ENCODE peak calls at places on chromosomes 6 and 20, in seven cellular contexts. L, G, T, I, F, N and J are unnamed samples.

GRCh38 chr20:43583982-43584432 is 6.7 kb upstream of the IFT52 start:
- DNase-seq in L (peak), G (peak), T (no peak), I (peak), F (no peak), N (peak), J (no peak)

GRCh38 chr6:36848658-36849441 is 9.6 kb upstream of the CPNE5 start:
- DNase-seq in L (peak), G (no peak), T (peak), I (no peak), F (peak), N (no peak), J (no peak)

GRCh38 chr6:169224185-169224695 is 29.4 kb downstream of the THBS2 start:
- DNase-seq in L (no peak), G (no peak), T (no peak), I (no peak), F (no peak), N (no peak), J (no peak)

GRCh38 chr6:109526905-109527628 is 44.0 kb upstream of the ZBTB24 start:
- DNase-seq in L (no peak), G (no peak), T (peak), I (peak), F (peak), N (peak), J (peak)

GRCh38 chr20:61411743-61412142 is 159.7 kb downstream of the CDH4 start:
- DNase-seq in L (no peak), G (no peak), T (no peak), I (no peak), F (no peak), N (no peak), J (no peak)

GRCh38 chr6:126180585-126180984 is 159.3 kb upstream of the CENPW start:
- DNase-seq in L (no peak), G (peak), T (no peak), I (no peak), F (no peak), N (peak), J (no peak)

GRCh38 chr6:170266061-170266825 is 24.6 kb downstream of the DLL1 start:
- DNase-seq in L (peak), G (no peak), T (no peak), I (no peak), F (no peak), N (no peak), J (no peak)

GRCh38 chr6:21750479-21751018 is 157.0 kb downstream of the SOX4 start:
- DNase-seq in L (no peak), G (no peak), T (no peak), I (no peak), F (no peak), N (no peak), J (no peak)

GRCh38 chr6:84061613-84062398 is 28.2 kb downstream of the MRAP2 start:
- DNase-seq in L (no peak), G (no peak), T (no peak), I (no peak), F (no peak), N (no peak), J (no peak)

GRCh38 chr6:139533573-139534471 is 159.4 kb upstream of the CITED2 start:
- DNase-seq in L (peak), G (peak), T (no peak), I (no peak), F (no peak), N (peak), J (no peak)

GRCh38 chr6:159700970-159701369 is 7.9 kb upstream of the SOD2 start:
- DNase-seq in L (no peak), G (no peak), T (no peak), I (no peak), F (no peak), N (no peak), J (no peak)

DNA sequence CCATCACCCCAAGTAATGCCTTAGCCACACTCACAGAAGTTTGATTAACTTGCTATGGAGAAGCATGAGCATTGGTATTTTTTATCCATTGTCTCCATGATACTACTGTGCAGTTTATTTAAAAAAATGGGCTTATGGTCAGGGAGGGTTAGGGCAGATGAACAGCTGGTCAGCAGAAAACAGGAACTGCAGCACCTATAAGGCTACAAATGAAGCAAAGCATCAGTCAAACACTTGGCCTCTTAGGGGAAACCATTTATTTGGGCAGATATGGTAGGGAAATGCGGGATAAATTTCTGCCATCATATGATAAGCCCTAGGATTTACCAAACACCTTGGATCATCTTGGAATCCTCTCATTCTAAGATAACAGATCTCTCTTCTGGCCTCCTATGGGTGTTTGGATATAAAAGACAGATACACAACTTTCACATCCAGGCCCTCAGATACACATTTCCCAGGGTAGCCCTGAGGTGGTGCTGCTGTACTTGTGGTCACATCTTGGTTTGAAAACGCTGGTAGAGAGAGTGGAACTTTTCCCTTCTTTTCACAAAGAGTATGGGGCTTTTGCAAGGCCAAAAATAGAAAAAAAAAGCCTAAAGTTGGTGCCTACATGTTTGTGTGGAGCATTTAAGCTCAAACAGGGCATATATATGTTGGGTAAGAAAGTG is 42.8 kb upstream of the AHI1 start:
- DNase-seq in L (no peak), G (no peak), T (no peak), I (no peak), F (no peak), N (no peak), J (no peak)
- TF ChIP-seq CTCF in L (no peak), G (peak), T (no peak), I (peak), F (no peak), N (no peak), J (no peak)

GRCh38 chr20:16212790-16213189 is 360.5 kb downstream of the KIF16B start:
- DNase-seq in L (no peak), G (no peak), T (no peak), I (no peak), F (no peak), N (no peak), J (no peak)
- TF ChIP-seq CTCF in L (no peak), G (no peak), T (no peak), I (no peak), F (no peak), N (no peak), J (no peak)

GRCh38 chr6:69867075-69867911 is 937 bp downstream of the COL19A1 start:
- DNase-seq in L (peak), G (no peak), T (peak), I (peak), F (peak), N (no peak), J (peak)
- TF ChIP-seq CTCF in L (no peak), G (peak), T (no peak), I (peak), F (no peak), N (peak), J (peak)

DNA sequence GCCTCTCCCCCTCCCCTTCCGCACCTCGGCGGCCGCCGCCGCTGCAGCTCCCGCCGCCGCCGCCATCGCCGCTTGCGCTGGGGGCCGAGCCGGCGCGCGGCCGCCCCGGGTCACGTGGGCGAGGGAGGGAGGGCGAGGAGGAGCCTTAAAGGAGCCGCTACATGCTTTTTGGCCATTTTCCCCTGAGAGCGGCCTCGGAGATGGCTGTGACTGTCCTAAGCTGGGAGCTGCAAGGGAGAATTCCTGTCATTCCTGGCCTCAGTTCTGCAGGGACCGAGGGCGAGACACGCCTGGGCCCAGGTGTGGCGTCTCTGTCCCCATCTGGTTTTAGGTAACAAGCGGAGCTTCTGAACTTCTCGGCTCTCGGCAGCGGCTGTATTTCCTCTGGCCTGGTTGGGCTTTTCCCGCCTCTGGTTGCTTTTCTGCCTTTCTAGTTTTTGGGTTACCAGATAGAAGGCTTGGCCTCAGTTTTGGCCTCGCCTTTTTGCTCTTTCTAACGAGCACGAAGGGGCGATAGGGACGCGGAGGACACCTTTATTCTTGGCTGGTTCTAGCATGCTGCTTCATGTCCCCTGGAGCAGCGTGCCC is at the start of gene EHMT2:
- DNase-seq in L (peak), G (no peak), T (peak), I (peak), F (peak), N (no peak), J (peak)
- TF ChIP-seq CTCF in L (no peak), G (no peak), T (no peak), I (no peak), F (no peak), N (no peak), J (peak)

GRCh38 chr6:55175778-55176084 is 1.4 kb downstream of the HCRTR2 start:
- DNase-seq in L (no peak), G (no peak), T (no peak), I (no peak), F (no peak), N (no peak), J (no peak)
- TF ChIP-seq CTCF in L (no peak), G (no peak), T (no peak), I (no peak), F (no peak), N (no peak), J (no peak)

DNA sequence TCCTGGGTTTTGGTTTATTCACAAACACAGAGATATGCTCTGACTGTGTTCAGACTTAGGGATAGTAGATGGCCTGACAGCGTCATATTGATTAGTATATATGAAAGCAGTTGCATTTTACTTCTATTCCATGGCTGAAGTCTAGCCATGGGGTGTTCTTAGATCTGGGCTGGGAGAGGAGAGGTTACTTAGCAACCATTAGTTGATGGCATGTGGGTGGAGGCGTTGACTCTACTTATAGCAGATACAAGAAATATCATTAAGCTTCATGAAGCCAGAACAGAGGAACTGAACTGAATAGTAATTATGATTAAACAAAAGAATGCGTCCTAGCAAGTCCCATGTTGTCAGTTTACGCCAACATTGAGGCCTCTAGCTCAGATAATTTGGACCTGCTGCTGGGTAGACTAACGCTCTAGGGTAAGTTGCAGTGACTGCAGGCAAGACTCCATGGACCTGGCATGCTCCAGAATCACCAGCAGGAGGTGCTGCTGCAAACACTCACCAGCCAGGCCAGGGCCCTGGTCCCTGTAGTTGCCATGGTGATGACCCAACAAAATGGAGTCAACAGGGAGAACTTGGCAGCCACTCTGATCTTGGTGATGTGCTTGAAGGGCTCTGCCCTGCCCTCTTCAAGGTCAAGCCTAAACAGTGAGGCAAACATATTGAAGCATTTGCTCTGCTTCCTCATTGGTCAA is 477.4 kb downstream of the PREX1 start:
- DNase-seq in L (no peak), G (no peak), T (no peak), I (no peak), F (peak), N (no peak), J (no peak)
- TF ChIP-seq CTCF in L (no peak), G (no peak), T (peak), I (no peak), F (peak), N (peak), J (no peak)

GRCh38 chr6:71886184-71887005 is at the start of gene RIMS1:
- DNase-seq in L (no peak), G (no peak), T (peak), I (peak), F (peak), N (no peak), J (peak)
- TF ChIP-seq CTCF in L (no peak), G (peak), T (peak), I (peak), F (no peak), N (peak), J (no peak)